ENCODE peak calls at places on chromosomes 4 and X, in five cellular contexts. H is H9, X is mesenchymal stem cell, Y is neuronal stem cell, Q is H1. Z is an unnamed sample.

GRCh38 chr4:101334963-101335572 is 12.3 kb downstream of the PPP3CA start:
- DNase-seq in H (no peak), X (no peak), Y (no peak), Q (no peak), Z (no peak)

GRCh38 chr4:150283689-150284088 is 205.4 kb downstream of the DCLK2 start:
- DNase-seq in H (no peak), X (peak; percentile 87), Y (no peak), Q (no peak), Z (no peak)

GRCh38 chr4:118557298-118557851 is 127.8 kb upstream of the METTL14 start:
- DNase-seq in H (no peak), X (peak; percentile 68), Y (no peak), Q (no peak), Z (no peak)

GRCh38 chr4:81165853-81166430 is 49.1 kb downstream of the PRKG2 start:
- DNase-seq in H (no peak), X (no peak), Y (no peak), Q (no peak), Z (no peak)

GRCh38 chrX:8305336-8305735 is 134.3 kb upstream of the VCX2 start:
- DNase-seq in H (no peak), X (no peak), Y (no peak), Q (no peak), Z (no peak)

GRCh38 chr4:43337707-43338106 is 445.2 kb downstream of the GRXCR1 start:
- DNase-seq in H (no peak), X (no peak), Y (no peak), Q (no peak), Z (no peak)

GRCh38 chrX:34866636-34867035 is 76.0 kb upstream of the FAM47B start:
- DNase-seq in H (no peak), X (no peak), Y (no peak), Q (no peak), Z (no peak)

GRCh38 chrX:140501321-140501720 is 3.5 kb downstream of the SOX3 start:
- DNase-seq in H (peak; percentile 49), X (no peak), Y (no peak), Q (no peak), Z (no peak)

GRCh38 chr4:157012781-157013180 is 41.2 kb upstream of the PDGFC start:
- DNase-seq in H (no peak), X (peak; percentile 56), Y (no peak), Q (no peak), Z (peak; percentile 69)

GRCh38 chr4:16136771-16137170 is 52.9 kb upstream of the PROM1 start:
- DNase-seq in H (no peak), X (no peak), Y (no peak), Q (no peak), Z (no peak)

GRCh38 chr4:7531640-7531994 is 96.9 kb upstream of the PSAPL1 start:
- DNase-seq in H (peak; percentile 62), X (no peak), Y (no peak), Q (no peak), Z (no peak)

GRCh38 chr4:2745981-2746806 is 9.9 kb downstream of the TNIP2 start:
- DNase-seq in H (no peak), X (peak; percentile 92), Y (no peak), Q (no peak), Z (peak; percentile 97)

GRCh38 chr4:139824882-139825522 is 159.4 kb downstream of the MGST2 start:
- DNase-seq in H (no peak), X (no peak), Y (no peak), Q (no peak), Z (no peak)

GRCh38 chr4:107069049-107069448 is 32.9 kb upstream of the DKK2 start:
- DNase-seq in H (no peak), X (no peak), Y (no peak), Q (no peak), Z (no peak)

GRCh38 chr4:26303008-26303407 is 17.8 kb upstream of the RBPJ start:
- DNase-seq in H (no peak), X (no peak), Y (no peak), Q (no peak), Z (no peak)
- H2BK12ac ChIP-seq in H (no peak overlapping the region), X (no peak overlapping the region), Y (no peak overlapping the region), Q (peak overlapping the region; percentile 44), Z (no peak overlapping the region)

GRCh38 chr4:174627473-174627872 is 105.2 kb upstream of the HPGD start:
- DNase-seq in H (no peak), X (no peak), Y (no peak), Q (no peak), Z (no peak)
- H3K27me3 ChIP-seq in H (no peaks in the 10 kb centered on the region), X (no peaks in the 10 kb centered on the region), Y (no peaks in the 10 kb centered on the region), Q (no peaks in the 10 kb centered on the region), Z (no peaks in the 10 kb centered on the region)

GRCh38 chr4:76198411-76199237 is 15.0 kb downstream of the SCARB2 start:
- DNase-seq in H (no peak), X (peak; percentile 96), Y (no peak), Q (no peak), Z (no peak)
- H4K91ac ChIP-seq in H (no peak overlapping the region), X (no peak overlapping the region), Y (no peak overlapping the region), Q (no peak overlapping the region), Z (no peak overlapping the region)

DNA sequence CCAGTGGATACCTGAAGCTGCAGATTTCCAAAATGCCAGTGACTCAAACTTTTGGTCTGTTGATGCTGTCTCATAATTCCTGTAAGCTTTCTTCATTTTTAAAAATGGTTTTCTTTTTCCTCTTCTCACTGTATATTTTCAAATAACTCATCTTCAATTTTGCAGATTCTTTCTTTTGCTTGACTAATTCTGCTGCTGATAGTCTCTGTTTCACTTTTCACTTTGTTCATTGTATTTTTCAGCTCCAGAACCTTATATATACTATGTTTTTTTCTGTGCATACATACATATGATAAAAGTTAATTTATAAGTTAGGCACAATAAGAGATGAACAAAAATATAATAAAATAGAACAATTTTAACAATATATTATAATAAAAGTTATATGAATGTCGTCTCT is 237.7 kb upstream of the GPRIN3 start:
- DNase-seq in H (no peak), X (no peak), Y (no peak), Q (no peak), Z (no peak)
- H2BK12ac ChIP-seq in H (no peak overlapping the region), X (no peak overlapping the region), Y (no peak overlapping the region), Q (no peak overlapping the region), Z (no peak overlapping the region)

DNA sequence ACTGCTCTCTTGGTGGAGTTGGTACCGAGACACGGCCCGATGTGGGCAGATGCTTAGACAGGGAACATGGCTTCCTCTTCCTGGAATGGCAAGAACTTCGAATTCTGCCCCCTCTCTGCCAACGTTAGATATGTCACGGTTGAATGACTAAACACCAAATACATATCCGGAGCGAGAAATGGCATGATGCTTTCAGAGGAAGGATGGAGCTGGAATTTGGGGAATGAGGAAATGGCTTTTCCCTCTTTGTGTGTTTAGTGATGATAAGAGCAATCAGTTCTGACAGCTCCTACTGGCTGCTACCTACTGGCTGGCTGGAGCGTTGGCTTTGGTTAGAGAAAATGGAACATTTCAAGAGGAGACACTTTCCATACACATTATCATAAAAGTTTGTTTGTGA is 140.0 kb downstream of the DHRSX start:
- DNase-seq in H (no peak), X (no peak), Y (no peak), Q (no peak), Z (peak; percentile 14)
- H3K27me3 ChIP-seq in H (no peaks in the 10 kb centered on the region), X (no peaks in the 10 kb centered on the region), Y (no peaks in the 10 kb centered on the region), Q (no peaks in the 10 kb centered on the region), Z (no peaks in the 10 kb centered on the region)

GRCh38 chr4:73702796-73703287 is 37.5 kb upstream of the CXCL8 start:
- DNase-seq in H (no peak), X (no peak), Y (no peak), Q (no peak), Z (no peak)
- H4K91ac ChIP-seq in H (no peak overlapping the region), X (no peak overlapping the region), Y (no peak overlapping the region), Q (no peak overlapping the region), Z (no peak overlapping the region)

Z was measured in trophoblast cell.